ENCODE peak calls at places on chromosomes 3 and 15, in four cellular contexts. One of them, this sample, is unnamed.

GRCh38 chr3:58471025-58471887 is 20.6 kb upstream of the KCTD6 start:
- DNase-seq in HepG2: peak; percentile 95
- DNase-seq in K562: peak; percentile 25
- DNase-seq in GM12878: no peak
- DNase-seq in this sample: peak; percentile 52

GRCh38 chr15:95429345-95429744 is 901.2 kb upstream of the NR2F2 start:
- DNase-seq in HepG2: no peak
- DNase-seq in K562: no peak
- DNase-seq in GM12878: no peak
- DNase-seq in this sample: no peak

GRCh38 chr3:195708626-195709481 is 11.9 kb upstream of the MUC20 start:
- DNase-seq in HepG2: no peak
- DNase-seq in K562: no peak
- DNase-seq in GM12878: peak; percentile 19
- DNase-seq in this sample: no peak

GRCh38 chr15:38688761-38689160 is 124.1 kb upstream of the RASGRP1 start:
- DNase-seq in HepG2: no peak
- DNase-seq in K562: no peak
- DNase-seq in GM12878: no peak
- DNase-seq in this sample: no peak

GRCh38 chr3:15329058-15330005 is 3.1 kb downstream of the SH3BP5 start:
- DNase-seq in HepG2: no peak
- DNase-seq in K562: no peak
- DNase-seq in GM12878: no peak
- DNase-seq in this sample: no peak

GRCh38 chr15:39172380-39173281 is 408.2 kb upstream of the THBS1 start:
- DNase-seq in HepG2: peak; percentile 67
- DNase-seq in K562: no peak
- DNase-seq in GM12878: no peak
- DNase-seq in this sample: no peak

GRCh38 chr3:177770821-177771220 is 573.5 kb upstream of the TBL1XR1 start:
- DNase-seq in HepG2: no peak
- DNase-seq in K562: no peak
- DNase-seq in GM12878: no peak
- DNase-seq in this sample: no peak

GRCh38 chr3:40623567-40623966 is 98.8 kb downstream of the ZNF621 start:
- DNase-seq in HepG2: no peak
- DNase-seq in K562: peak; percentile 27
- DNase-seq in GM12878: peak; percentile 63
- DNase-seq in this sample: no peak

GRCh38 chr3:191362524-191363090 is 32.3 kb upstream of the UTS2B start:
- DNase-seq in HepG2: no peak
- DNase-seq in K562: no peak
- DNase-seq in GM12878: no peak
- DNase-seq in this sample: no peak

GRCh38 chr3:30658328-30659052 is 52.1 kb downstream of the TGFBR2 start:
- DNase-seq in HepG2: peak; percentile 32
- DNase-seq in K562: no peak
- DNase-seq in GM12878: peak; percentile 70
- DNase-seq in this sample: no peak

GRCh38 chr3:188349276-188349962 is 195.5 kb downstream of the LPP start:
- DNase-seq in HepG2: no peak
- DNase-seq in K562: no peak
- DNase-seq in GM12878: no peak
- DNase-seq in this sample: no peak

GRCh38 chr15:60853077-60853476 is 374.1 kb upstream of the ICE2 start:
- DNase-seq in HepG2: no peak
- DNase-seq in K562: no peak
- DNase-seq in GM12878: no peak
- DNase-seq in this sample: no peak

GRCh38 chr3:32866533-32866932 is 48.7 kb downstream of the TRIM71 start:
- DNase-seq in HepG2: no peak
- DNase-seq in K562: no peak
- DNase-seq in GM12878: no peak
- DNase-seq in this sample: no peak

GRCh38 chr3:129501630-129502029 is 26.8 kb upstream of the RHO start:
- DNase-seq in HepG2: no peak
- DNase-seq in K562: no peak
- DNase-seq in GM12878: no peak
- DNase-seq in this sample: no peak

GRCh38 chr3:188067932-188068331 is 86.0 kb upstream of the LPP start:
- DNase-seq in HepG2: no peak
- DNase-seq in K562: no peak
- DNase-seq in GM12878: no peak
- DNase-seq in this sample: no peak

GRCh38 chr3:188417329-188417728 is 263.4 kb downstream of the LPP start:
- DNase-seq in HepG2: no peak
- DNase-seq in K562: no peak
- DNase-seq in GM12878: no peak
- DNase-seq in this sample: no peak

GRCh38 chr3:192246847-192247520 is 480.4 kb downstream of the FGF12 start:
- DNase-seq in HepG2: no peak
- DNase-seq in K562: no peak
- DNase-seq in GM12878: no peak
- DNase-seq in this sample: no peak

GRCh38 chr3:12901631-12902045 is 60.3 kb upstream of the RPL32 start:
- DNase-seq in HepG2: peak; percentile 21
- DNase-seq in K562: peak; percentile 51
- DNase-seq in GM12878: no peak
- DNase-seq in this sample: no peak
- TF ChIP-seq FOXK2 in HepG2: no peak
- TF ChIP-seq FOXK2 in K562: no peak
- TF ChIP-seq FOXK2 in GM12878: no peak
- TF ChIP-seq FOXK2 in this sample: no peak

DNA sequence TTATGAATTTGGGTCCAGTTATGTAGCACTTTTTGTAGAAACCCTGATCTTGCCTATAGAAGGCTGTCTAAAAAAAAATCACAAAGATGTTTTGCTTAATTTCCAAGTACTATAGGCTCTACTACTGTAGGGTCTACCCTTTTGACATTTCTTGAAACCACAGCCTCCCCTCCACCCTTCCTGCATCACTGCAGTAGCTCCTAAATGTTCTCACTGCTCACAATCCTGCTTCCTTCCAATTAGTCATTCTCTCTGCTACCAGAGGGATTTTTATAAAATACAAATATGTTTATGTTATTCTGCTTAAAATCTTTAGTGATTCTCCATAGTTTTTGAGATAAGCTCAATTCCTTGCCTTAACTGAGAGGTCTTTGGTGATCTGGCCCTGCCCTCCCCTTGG is 114.0 kb downstream of the CYP19A1 start:
- DNase-seq in HepG2: no peak
- DNase-seq in K562: no peak
- DNase-seq in GM12878: no peak
- DNase-seq in this sample: no peak
- TF ChIP-seq FOXK2 in HepG2: no peak
- TF ChIP-seq FOXK2 in K562: no peak
- TF ChIP-seq FOXK2 in GM12878: no peak
- TF ChIP-seq FOXK2 in this sample: no peak

GRCh38 chr15:57849332-57849731 is 142.8 kb downstream of the POLR2M start:
- DNase-seq in HepG2: no peak
- DNase-seq in K562: no peak
- DNase-seq in GM12878: no peak
- DNase-seq in this sample: no peak
- TF ChIP-seq FOXK2 in HepG2: no peak
- TF ChIP-seq FOXK2 in K562: no peak
- TF ChIP-seq FOXK2 in GM12878: no peak
- TF ChIP-seq FOXK2 in this sample: no peak

GRCh38 chr3:184577546-184577945 is 16.0 kb downstream of the EPHB3 start:
- DNase-seq in HepG2: no peak
- DNase-seq in K562: no peak
- DNase-seq in GM12878: no peak
- DNase-seq in this sample: no peak

GRCh38 chr3:184572528-184573270 is 11.1 kb downstream of the EPHB3 start:
- DNase-seq in HepG2: no peak
- DNase-seq in K562: no peak
- DNase-seq in GM12878: no peak
- DNase-seq in this sample: no peak

GRCh38 chr3:184576457-184577240 is 15.1 kb downstream of the EPHB3 start:
- DNase-seq in HepG2: no peak
- DNase-seq in K562: no peak
- DNase-seq in GM12878: no peak
- DNase-seq in this sample: no peak

GRCh38 chr3:184575701-184576100 is 14.1 kb downstream of the EPHB3 start:
- DNase-seq in HepG2: no peak
- DNase-seq in K562: no peak
- DNase-seq in GM12878: no peak
- DNase-seq in this sample: no peak

DNA sequence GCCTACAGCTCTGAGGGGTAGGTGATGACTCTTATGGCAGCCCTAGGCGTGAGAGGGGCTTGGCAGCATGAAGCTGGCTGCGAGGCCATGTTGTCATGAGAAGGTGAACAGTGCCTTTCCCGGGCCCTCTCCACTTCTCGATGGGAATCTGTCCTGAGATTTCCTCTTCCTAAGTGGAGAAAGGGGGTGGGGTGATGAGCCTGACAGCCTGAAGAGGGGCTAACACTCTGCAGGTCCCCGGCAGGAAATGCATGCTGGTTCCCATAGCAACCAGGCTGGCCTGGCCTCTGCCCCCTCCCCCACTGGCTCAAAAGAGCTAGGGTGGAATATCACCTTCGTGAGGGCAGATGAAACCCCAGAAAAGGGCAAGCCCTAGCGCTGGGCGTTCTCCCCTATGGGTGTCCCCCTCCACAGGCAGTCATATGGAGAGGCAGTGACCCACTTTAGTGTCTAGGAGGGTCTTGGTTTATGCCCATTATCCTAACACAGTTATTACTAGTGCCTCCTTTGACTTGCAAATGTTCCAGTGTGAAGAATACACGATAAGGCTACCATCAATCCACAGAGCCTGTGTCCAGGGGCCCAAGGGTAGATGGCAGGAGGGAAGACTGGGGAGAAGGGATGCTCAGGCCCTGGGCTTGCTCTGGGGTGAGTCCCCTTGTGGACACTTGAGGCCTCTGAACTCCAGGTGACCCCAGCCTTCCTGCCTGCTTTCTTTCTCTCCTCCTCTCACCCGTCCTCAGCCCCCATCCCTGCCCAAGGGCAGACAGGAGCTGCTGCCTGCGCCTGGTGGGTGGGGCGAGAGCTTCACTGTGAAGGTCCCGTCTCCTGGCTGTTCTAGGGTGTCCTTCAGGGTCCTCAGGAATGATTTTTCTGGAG is 13.2 kb downstream of the EPHB3 start:
- DNase-seq in HepG2: no peak
- DNase-seq in K562: no peak
- DNase-seq in GM12878: no peak
- DNase-seq in this sample: no peak
- TF ChIP-seq FOXK2 in HepG2: no peak
- TF ChIP-seq FOXK2 in K562: no peak
- TF ChIP-seq FOXK2 in GM12878: no peak
- TF ChIP-seq FOXK2 in this sample: no peak

GRCh38 chr3:157226173-157226847 is 66.4 kb upstream of the CCNL1 start:
- DNase-seq in HepG2: no peak
- DNase-seq in K562: no peak
- DNase-seq in GM12878: no peak
- DNase-seq in this sample: no peak
- TF ChIP-seq FOXK2 in HepG2: no peak
- TF ChIP-seq FOXK2 in K562: no peak
- TF ChIP-seq FOXK2 in GM12878: no peak
- TF ChIP-seq FOXK2 in this sample: no peak

GRCh38 chr3:122215592-122216298 is 32.3 kb downstream of the CASR start:
- DNase-seq in HepG2: no peak
- DNase-seq in K562: no peak
- DNase-seq in GM12878: no peak
- DNase-seq in this sample: no peak

GRCh38 chr3:122219242-122219872 is 35.9 kb downstream of the CASR start:
- DNase-seq in HepG2: no peak
- DNase-seq in K562: no peak
- DNase-seq in GM12878: no peak
- DNase-seq in this sample: no peak

GRCh38 chr3:122214718-122215117 is 31.2 kb downstream of the CASR start:
- DNase-seq in HepG2: no peak
- DNase-seq in K562: no peak
- DNase-seq in GM12878: no peak
- DNase-seq in this sample: no peak

GRCh38 chr3:122208579-122208978 is 25.1 kb downstream of the CASR start:
- DNase-seq in HepG2: no peak
- DNase-seq in K562: no peak
- DNase-seq in GM12878: no peak
- DNase-seq in this sample: no peak

GRCh38 chr3:122213650-122214049 is 30.2 kb downstream of the CASR start:
- DNase-seq in HepG2: no peak
- DNase-seq in K562: no peak
- DNase-seq in GM12878: no peak
- DNase-seq in this sample: no peak
- TF ChIP-seq FOXK2 in HepG2: no peak
- TF ChIP-seq FOXK2 in K562: no peak
- TF ChIP-seq FOXK2 in GM12878: no peak
- TF ChIP-seq FOXK2 in this sample: no peak

This sample was measured in HEK293T.